ENCODE peak calls at places on chromosomes 13 and 19, in ten cellular contexts. C is AG04450; B is neural progenitor cell; R is KBM-7; N is A172; W is upper lobe of right lung; T is stimulated activated effector memory CD8-positive, alpha-beta T cell treated with anti-CD3 and anti-CD28 coated beads, Interleukin-12 subunit alpha, Interleukin-12 subunit beta, amount 100 ng/mL, for 72 hours; I is IMR-90; U is T-helper 17 cell; H is NCI-H510A. S is an unnamed sample.

GRCh38 chr19:6357995-6358394 is 3.3 kb upstream of the CLPP start:
- DNase-seq in H (no peak), I (no peak), N (no peak), B (no peak), W (no peak), U (no peak), C (no peak), R (no peak), T (no peak), S (no peak)

GRCh38 chr13:113407103-113407530 is 43.2 kb upstream of the GRTP1 start:
- DNase-seq in H (no peak), R (no peak), C (no peak), T (no peak), I (no peak), W (peak), U (no peak), B (no peak), N (no peak), S (no peak)

GRCh38 chr13:39737047-39737446 is 81.6 kb downstream of the COG6 start:
- DNase-seq in I (no peak), W (no peak), B (no peak), N (no peak), T (no peak), C (no peak), R (no peak), H (no peak), U (no peak), S (no peak)

GRCh38 chr19:2244122-2244411 is 5.1 kb upstream of the AMH start:
- DNase-seq in U (no peak), C (no peak), W (no peak), T (no peak), R (no peak), I (no peak), N (no peak), H (no peak), B (no peak), S (no peak)

GRCh38 chr19:9791552-9792181 is 23.1 kb upstream of the ZNF846 start:
- DNase-seq in R (peak), N (peak), W (peak), C (peak), B (peak), T (peak), H (peak), I (peak), U (peak), S (peak)

GRCh38 chr13:60351326-60351725 is 45.7 kb upstream of the TDRD3 start:
- DNase-seq in N (peak), H (no peak), W (no peak), U (no peak), B (no peak), T (no peak), R (no peak), I (peak), C (peak), S (no peak)

GRCh38 chr13:42048625-42049453 is at the start of gene DGKH:
- DNase-seq in R (peak), I (peak), H (no peak), U (peak), N (peak), C (no peak), W (peak), B (peak), T (peak), S (peak)

GRCh38 chr13:110944121-110944967 is 29.5 kb upstream of the ANKRD10 start:
- DNase-seq in U (no peak), R (peak), N (peak), C (peak), W (no peak), B (peak), I (peak), T (no peak), H (peak), S (peak)

GRCh38 chr13:26923824-26924605 is 163.4 kb upstream of the GPR12 start:
- DNase-seq in W (no peak), I (peak), R (no peak), N (peak), C (no peak), B (no peak), U (no peak), H (no peak), T (no peak), S (no peak)

GRCh38 chr19:43534305-43534612 is 1.3 kb downstream of the ZNF575 start:
- DNase-seq in B (no peak), U (no peak), R (no peak), N (no peak), W (no peak), I (no peak), C (no peak), T (no peak), H (no peak), S (no peak)